ENCODE peak calls at places on chromosomes 16 and 17, in seven cellular contexts. D, U, Q, Z, W, F and B are unnamed samples.

GRCh38 chr17:39754161-39754957 is 16.6 kb downstream of the GRB7 start:
- DNase-seq in Q (peak; percentile 99), W (peak; percentile 53), U (peak; percentile 89), Z (peak; percentile 92), D (peak; percentile 73), F (peak; percentile 98), B (peak; percentile 91)

GRCh38 chr16:2819939-2820835 is 3.1 kb downstream of the PRSS21 start:
- DNase-seq in Z (peak; percentile 75), W (no peak), F (no peak), Q (no peak), U (no peak), D (no peak), B (no peak)

GRCh38 chr17:10036511-10037061 is 131.5 kb upstream of the RCVRN start:
- DNase-seq in W (no peak), Z (no peak), Q (no peak), F (peak; percentile 93), D (no peak), U (no peak), B (peak; percentile 86)

GRCh38 chr16:81645303-81645702 is 133.8 kb upstream of the PLCG2 start:
- DNase-seq in W (no peak), F (peak; percentile 75), D (no peak), Z (no peak), U (no peak), Q (no peak), B (peak; percentile 63)

GRCh38 chr16:11089504-11090124 is 145.2 kb downstream of the CLEC16A start:
- DNase-seq in Q (no peak), U (peak; percentile 72), F (no peak), W (no peak), Z (no peak), D (no peak), B (no peak)

GRCh38 chr17:5055543-5055942 is 20.3 kb upstream of the SLC52A1 start:
- DNase-seq in D (no peak), Z (no peak), U (no peak), F (no peak), W (no peak), Q (peak; percentile 52), B (no peak)

GRCh38 chr17:45974916-45975630 is 24.0 kb upstream of the STH start:
- DNase-seq in F (no peak), Z (no peak), U (no peak), Q (peak; percentile 92), D (no peak), W (no peak), B (no peak)

GRCh38 chr16:56866955-56867830 is 2.2 kb downstream of the SLC12A3 start:
- DNase-seq in W (no peak), Z (no peak), D (peak; percentile 43), Q (peak; percentile 78), F (peak; percentile 53), U (peak; percentile 45), B (no peak)

GRCh38 chr17:53626286-53626685 is 196.4 kb upstream of the KIF2B start:
- DNase-seq in Q (no peak), Z (no peak), U (no peak), D (no peak), W (no peak), F (no peak), B (no peak)

GRCh38 chr17:69743091-69743490 is 328.6 kb downstream of the MAP2K6 start:
- DNase-seq in D (no peak), Z (no peak), F (no peak), U (no peak), Q (no peak), W (no peak), B (no peak)

GRCh38 chr17:63434951-63435571 is 11.0 kb downstream of the CYB561 start:
- DNase-seq in F (peak; percentile 87), W (peak; percentile 45), Q (peak; percentile 67), D (peak; percentile 37), U (no peak), Z (no peak), B (peak; percentile 65)

GRCh38 chr17:74271281-74271680 is 2.8 kb upstream of the DNAI2 start:
- DNase-seq in W (no peak), D (no peak), U (no peak), Q (peak; percentile 64), Z (no peak), F (peak; percentile 12), B (no peak)

GRCh38 chr17:77388384-77389306 is 247.9 kb downstream of the SEC14L1 start:
- DNase-seq in Q (no peak), W (no peak), D (no peak), F (peak; percentile 76), U (no peak), Z (no peak), B (no peak)

GRCh38 chr16:10266809-10267208 is 84.6 kb upstream of the GRIN2A start:
- DNase-seq in U (no peak), Q (no peak), F (no peak), Z (no peak), D (no peak), W (no peak), B (no peak)

GRCh38 chr17:75835315-75835987 is 8.8 kb downstream of the UNC13D start:
- DNase-seq in U (no peak), W (no peak), F (peak; percentile 69), Q (no peak), Z (no peak), D (no peak), B (no peak)

DNA sequence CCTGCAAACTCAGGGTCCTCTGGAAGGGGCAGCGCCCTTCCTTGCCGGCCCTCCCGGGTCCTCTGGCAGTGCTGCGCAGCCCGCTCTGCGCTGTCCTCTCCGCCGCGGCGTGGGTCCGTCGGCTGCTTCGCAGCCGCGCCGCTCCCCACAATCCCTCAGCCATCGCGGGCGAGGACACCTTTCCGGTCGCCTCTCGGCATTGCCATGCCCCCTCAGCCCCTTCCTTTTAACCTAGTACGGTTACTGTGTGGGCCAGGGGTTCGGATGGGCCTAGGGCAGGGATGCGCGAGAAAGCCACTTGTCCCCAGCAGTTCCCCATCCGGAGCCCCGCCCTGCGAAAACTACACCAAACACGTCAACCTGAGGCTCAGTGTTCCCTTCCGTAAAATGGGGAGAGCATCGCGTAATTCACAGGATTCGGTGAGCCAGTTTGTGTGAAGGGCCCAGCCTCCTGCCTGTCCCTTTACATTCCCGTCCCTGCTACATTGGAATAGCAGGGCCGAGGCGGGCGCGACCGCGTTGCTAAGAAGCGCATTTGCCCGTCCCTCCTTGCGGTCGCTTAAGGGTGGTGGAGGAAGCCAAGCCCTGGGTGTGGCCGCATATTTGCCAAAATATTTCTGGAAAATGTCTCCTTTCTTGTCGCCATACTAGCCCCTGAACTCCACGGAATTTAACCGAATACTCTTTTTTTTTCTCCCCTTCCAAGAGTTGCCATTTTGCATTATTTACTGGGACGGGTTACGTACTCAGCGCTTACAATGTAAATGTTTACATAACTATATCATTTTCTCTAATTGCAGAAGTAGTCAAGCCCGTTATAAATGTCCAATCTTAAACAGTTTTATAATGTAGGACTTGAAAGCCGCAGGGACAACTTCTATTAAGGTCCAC is 13.2 kb downstream of the COPZ2 start:
- DNase-seq in Q (peak; percentile 78), F (peak; percentile 82), D (peak; percentile 74), W (no peak), Z (peak; percentile 84), U (peak; percentile 50), B (peak; percentile 50)
- H3K4me3 ChIP-seq in Q (peak overlapping the region; percentile 62), F (peak overlapping the region; percentile 13), D (peak overlapping the region; percentile 62), W (peak overlapping the region; percentile 74), Z (peak overlapping the region; percentile 51), U (peak overlapping the region; percentile 35), B (peak overlapping the region; percentile 67)

GRCh38 chr16:50331570-50331969 is 37.2 kb downstream of the BRD7 start:
- DNase-seq in Z (no peak), Q (no peak), D (no peak), U (no peak), W (no peak), F (no peak), B (no peak)

GRCh38 chr16:50332599-50332998 is 36.2 kb downstream of the BRD7 start:
- DNase-seq in D (no peak), Q (no peak), W (no peak), Z (no peak), F (no peak), U (no peak), B (no peak)

GRCh38 chr16:50326835-50327465 is 41.8 kb downstream of the BRD7 start:
- DNase-seq in W (no peak), Q (peak; percentile 93), D (peak; percentile 31), U (no peak), Z (no peak), F (no peak), B (no peak)

GRCh38 chr16:50326264-50326663 is 42.5 kb downstream of the BRD7 start:
- DNase-seq in W (no peak), Q (no peak), D (no peak), U (peak; percentile 54), Z (no peak), F (no peak), B (no peak)

GRCh38 chr16:50329446-50330189 is 39.2 kb downstream of the BRD7 start:
- DNase-seq in W (no peak), D (no peak), Z (no peak), Q (no peak), F (no peak), U (no peak), B (no peak)
- H3K27ac ChIP-seq in W (peak overlapping the region; percentile 15), D (no peak overlapping the region), Z (no peak overlapping the region), Q (no peak overlapping the region), F (no peak overlapping the region), U (peak overlapping the region; percentile 24), B (no peak overlapping the region)

GRCh38 chr16:49280861-49281331 is 742 bp downstream of the CBLN1 start:
- DNase-seq in W (no peak), Z (no peak), F (no peak), U (no peak), D (no peak), Q (no peak), B (no peak)
- H3K4me3 ChIP-seq in W (no peak overlapping the region), Z (peak overlapping the region; percentile 45), F (no peak overlapping the region), U (no peak overlapping the region), D (no peak overlapping the region), Q (no peak overlapping the region), B (peak overlapping the region; percentile 67)

GRCh38 chr16:405548-406506 is 4.1 kb downstream of the DECR2 start:
- DNase-seq in U (no peak), D (no peak), Q (no peak), F (no peak), W (no peak), Z (no peak), B (no peak)

GRCh38 chr16:410516-411178 is 9.0 kb downstream of the DECR2 start:
- DNase-seq in Q (no peak), D (no peak), Z (no peak), U (no peak), F (no peak), W (no peak), B (no peak)

GRCh38 chr16:407253-407652 is 5.6 kb downstream of the DECR2 start:
- DNase-seq in Q (no peak), D (no peak), F (no peak), W (no peak), Z (no peak), U (no peak), B (no peak)

GRCh38 chr16:414395-415169 is 10.9 kb upstream of the RAB11FIP3 start:
- DNase-seq in D (no peak), W (no peak), U (no peak), Z (no peak), F (peak; percentile 35), Q (no peak), B (no peak)

DNA sequence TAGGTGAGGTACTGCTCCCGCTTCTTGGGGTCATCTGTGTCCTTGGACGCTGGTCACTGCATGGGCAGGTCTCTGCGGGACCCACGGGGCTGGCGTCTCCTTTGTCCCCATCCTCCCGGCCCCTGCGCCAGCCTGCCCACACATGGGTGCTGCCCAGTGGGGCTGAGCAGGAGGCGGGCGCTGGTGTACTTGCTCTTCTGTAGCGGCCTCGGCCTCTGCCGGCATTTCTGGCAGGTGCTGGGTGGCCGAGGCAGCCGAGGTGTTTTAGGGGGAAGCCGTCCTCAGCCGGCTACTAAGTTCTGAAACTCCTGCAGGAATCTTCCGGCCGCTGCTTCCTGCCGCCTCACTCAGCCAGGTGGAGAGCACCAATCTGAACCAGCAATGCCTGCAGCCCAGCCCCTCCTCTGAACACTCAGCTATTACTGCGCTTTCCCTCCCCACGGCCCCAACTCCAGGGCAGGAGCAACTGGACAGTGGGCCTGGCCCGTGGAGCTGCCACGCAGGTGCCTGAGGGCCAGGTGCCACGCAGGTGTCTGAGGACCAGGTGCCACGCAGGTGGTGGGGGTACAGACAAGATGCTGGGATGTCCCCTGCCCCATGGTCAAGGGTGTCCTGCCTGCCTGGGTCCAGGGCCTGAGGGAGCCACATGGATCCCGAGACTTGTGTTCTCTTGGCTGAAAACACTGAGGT is 10.0 kb downstream of the DECR2 start:
- DNase-seq in W (no peak), F (no peak), Z (no peak), D (no peak), Q (no peak), U (no peak), B (no peak)
- H3K27ac ChIP-seq in W (no peak overlapping the region), F (no peak overlapping the region), Z (no peak overlapping the region), D (no peak overlapping the region), Q (no peak overlapping the region), U (no peak overlapping the region), B (no peak overlapping the region)